ENCODE peak calls at places on chromosomes 4 and X, in four cellular contexts. One of them, this sample, is unnamed.

GRCh38 chrX:45714864-45715263 is 514.2 kb upstream of the DIPK2B start:
- DNase-seq in EH: peak
- DNase-seq in IMR-90: peak
- DNase-seq in activated B cell treated with CpG ODN at 0.5 μM for 24 hours: no peak
- DNase-seq in this sample: peak

GRCh38 chrX:19958530-19959486 is 32.1 kb downstream of the BCLAF3 start:
- DNase-seq in EH: no peak
- DNase-seq in IMR-90: peak
- DNase-seq in activated B cell treated with CpG ODN at 0.5 μM for 24 hours: no peak
- DNase-seq in this sample: no peak

GRCh38 chrX:108541286-108541685 is 101.6 kb downstream of the COL4A5 start:
- DNase-seq in EH: no peak
- DNase-seq in IMR-90: no peak
- DNase-seq in activated B cell treated with CpG ODN at 0.5 μM for 24 hours: no peak
- DNase-seq in this sample: no peak

GRCh38 chr4:865572-865971 is 39.6 kb upstream of the CPLX1 start:
- DNase-seq in EH: no peak
- DNase-seq in IMR-90: no peak
- DNase-seq in activated B cell treated with CpG ODN at 0.5 μM for 24 hours: no peak
- DNase-seq in this sample: no peak

GRCh38 chr4:102492531-102493241 is 8.5 kb upstream of the NFKB1 start:
- DNase-seq in EH: no peak
- DNase-seq in IMR-90: peak
- DNase-seq in activated B cell treated with CpG ODN at 0.5 μM for 24 hours: no peak
- DNase-seq in this sample: peak

GRCh38 chr4:169756971-169757574 is 671 bp downstream of the HPF1 start:
- DNase-seq in EH: peak
- DNase-seq in IMR-90: no peak
- DNase-seq in activated B cell treated with CpG ODN at 0.5 μM for 24 hours: no peak
- DNase-seq in this sample: no peak

GRCh38 chr4:128220286-128221235 is 67.1 kb downstream of the PGRMC2 start:
- DNase-seq in EH: peak
- DNase-seq in IMR-90: peak
- DNase-seq in activated B cell treated with CpG ODN at 0.5 μM for 24 hours: no peak
- DNase-seq in this sample: peak

GRCh38 chr4:109383823-109384222 is 49.8 kb upstream of the SEC24B start:
- DNase-seq in EH: no peak
- DNase-seq in IMR-90: no peak
- DNase-seq in activated B cell treated with CpG ODN at 0.5 μM for 24 hours: no peak
- DNase-seq in this sample: no peak

GRCh38 chr4:123995939-123996338 is 599.3 kb downstream of the SPRY1 start:
- DNase-seq in EH: peak
- DNase-seq in IMR-90: peak
- DNase-seq in activated B cell treated with CpG ODN at 0.5 μM for 24 hours: no peak
- DNase-seq in this sample: peak

GRCh38 chrX:29687687-29688086 is 527.7 kb upstream of the MAGEB2 start:
- DNase-seq in EH: peak
- DNase-seq in IMR-90: peak
- DNase-seq in activated B cell treated with CpG ODN at 0.5 μM for 24 hours: no peak
- DNase-seq in this sample: peak

GRCh38 chr4:93313207-93313606 is 515.3 kb upstream of the ATOH1 start:
- DNase-seq in EH: no peak
- DNase-seq in IMR-90: peak
- DNase-seq in activated B cell treated with CpG ODN at 0.5 μM for 24 hours: no peak
- DNase-seq in this sample: no peak

GRCh38 chrX:55039471-55039870 is 8.7 kb upstream of the ALAS2 start:
- DNase-seq in EH: peak
- DNase-seq in IMR-90: no peak
- DNase-seq in activated B cell treated with CpG ODN at 0.5 μM for 24 hours: no peak
- DNase-seq in this sample: no peak

GRCh38 chr4:104896623-104897296 is 249.9 kb upstream of the TET2 start:
- DNase-seq in EH: no peak
- DNase-seq in IMR-90: no peak
- DNase-seq in activated B cell treated with CpG ODN at 0.5 μM for 24 hours: no peak
- DNase-seq in this sample: no peak

GRCh38 chr4:145719752-145720624 is 40.0 kb downstream of the C4orf51 start:
- DNase-seq in EH: no peak
- DNase-seq in IMR-90: no peak
- DNase-seq in activated B cell treated with CpG ODN at 0.5 μM for 24 hours: no peak
- DNase-seq in this sample: no peak

GRCh38 chr4:156638925-156639605 is 332.5 kb downstream of the PDGFC start:
- DNase-seq in EH: peak
- DNase-seq in IMR-90: peak
- DNase-seq in activated B cell treated with CpG ODN at 0.5 μM for 24 hours: no peak
- DNase-seq in this sample: no peak

GRCh38 chr4:41245983-41246382 is 10.7 kb upstream of the UCHL1 start:
- DNase-seq in EH: no peak
- DNase-seq in IMR-90: no peak
- DNase-seq in activated B cell treated with CpG ODN at 0.5 μM for 24 hours: no peak
- DNase-seq in this sample: no peak

GRCh38 chr4:185950891-185951290 is 118.1 kb upstream of the TLR3 start:
- DNase-seq in EH: no peak
- DNase-seq in IMR-90: no peak
- DNase-seq in activated B cell treated with CpG ODN at 0.5 μM for 24 hours: no peak
- DNase-seq in this sample: peak

GRCh38 chr4:22389240-22389871 is 126.5 kb downstream of the ADGRA3 start:
- DNase-seq in EH: peak
- DNase-seq in IMR-90: peak
- DNase-seq in activated B cell treated with CpG ODN at 0.5 μM for 24 hours: no peak
- DNase-seq in this sample: peak

GRCh38 chrX:20355187-20355586 is 88.5 kb upstream of the RPS6KA3 start:
- DNase-seq in EH: no peak
- DNase-seq in IMR-90: no peak
- DNase-seq in activated B cell treated with CpG ODN at 0.5 μM for 24 hours: no peak
- DNase-seq in this sample: no peak

This sample was measured in fibroblast of villous mesenchyme.